ENCODE peak calls at places on chromosomes 1 and 21, in nine cellular contexts. I, E, P, Y, K, H, G, T and A are unnamed samples.

GRCh38 chr1:158025576-158026230 is 32.3 kb downstream of the KIRREL1 start:
- DNase-seq in I (no peak), E (no peak), P (no peak), Y (no peak), K (no peak), H (no peak), G (no peak), T (no peak), A (no peak)

GRCh38 chr21:40923361-40923760 is 76.4 kb upstream of the DSCAM start:
- DNase-seq in I (no peak), E (no peak), P (no peak), Y (no peak), K (no peak), H (no peak), G (no peak), T (no peak), A (no peak)

GRCh38 chr1:220748091-220748934 is at the start of gene MTARC2:
- DNase-seq in I (peak; percentile 91), E (no peak), P (peak; percentile 82), Y (peak; percentile 85), K (peak; percentile 90), H (peak; percentile 87), G (peak; percentile 94), T (peak; percentile 82), A (no peak)

GRCh38 chr1:27952147-27952546 is 7.6 kb upstream of the XKR8 start:
- DNase-seq in I (no peak), E (no peak), P (no peak), Y (no peak), K (no peak), H (no peak), G (no peak), T (no peak), A (no peak)

GRCh38 chr1:57674803-57675202 is 250.9 kb upstream of the DAB1 start:
- DNase-seq in I (no peak), E (no peak), P (no peak), Y (no peak), K (no peak), H (no peak), G (no peak), T (no peak), A (no peak)

GRCh38 chr1:197319631-197320030 is 51.6 kb downstream of the CRB1 start:
- DNase-seq in I (no peak), E (no peak), P (no peak), Y (no peak), K (no peak), H (no peak), G (no peak), T (no peak), A (peak; percentile 22)

GRCh38 chr21:42513985-42514882 is 582 bp downstream of the SLC37A1 start:
- DNase-seq in I (peak; percentile 88), E (peak; percentile 52), P (peak; percentile 64), Y (peak; percentile 22), K (peak; percentile 42), H (peak; percentile 82), G (peak; percentile 85), T (peak; percentile 21), A (peak; percentile 64)

GRCh38 chr1:41902125-41902524 is 16.6 kb downstream of the HIVEP3 start:
- DNase-seq in I (peak; percentile 30), E (no peak), P (no peak), Y (peak; percentile 83), K (no peak), H (no peak), G (no peak), T (peak; percentile 65), A (no peak)

GRCh38 chr21:35336534-35336933 is 287.4 kb upstream of the RUNX1 start:
- DNase-seq in I (no peak), E (no peak), P (no peak), Y (no peak), K (no peak), H (no peak), G (no peak), T (no peak), A (no peak)

GRCh38 chr1:60541831-60542532 is 468.4 kb upstream of the C1orf87 start:
- DNase-seq in I (no peak), E (no peak), P (no peak), Y (peak; percentile 75), K (no peak), H (no peak), G (no peak), T (no peak), A (no peak)
- H3K4me1 ChIP-seq in I (no peaks in the 10 kb centered on the region), E (no peaks in the 10 kb centered on the region), P (no peaks in the 10 kb centered on the region), Y (no peaks in the 10 kb centered on the region), K (no peaks in the 10 kb centered on the region), H (peaks cover 5% of the 10 kb centered on the region), G (no peaks in the 10 kb centered on the region), T (no peaks in the 10 kb centered on the region), A (no peaks in the 10 kb centered on the region)

DNA sequence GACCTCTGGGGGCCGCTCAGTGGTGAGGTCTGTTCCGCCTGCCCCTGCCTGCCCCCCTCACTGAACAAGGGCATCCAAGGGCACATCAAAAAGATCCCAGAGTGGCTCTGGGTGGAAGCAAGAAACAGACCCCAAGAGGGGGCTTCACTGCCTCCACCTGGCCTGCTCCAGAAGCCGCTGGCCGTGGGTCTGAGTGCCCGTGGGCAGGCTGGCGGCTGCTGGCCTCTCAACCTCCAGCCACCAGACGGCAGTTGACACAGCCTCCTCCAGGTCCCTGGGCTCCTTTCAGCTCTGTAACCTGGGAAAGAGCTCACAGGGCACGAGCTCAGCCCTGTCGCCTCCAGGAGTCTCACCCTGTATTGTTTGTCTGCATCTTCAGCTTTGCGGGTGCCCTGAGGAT is 56.3 kb downstream of the SLX9 start:
- DNase-seq in I (no peak), E (no peak), P (peak; percentile 7), Y (no peak), K (no peak), H (no peak), G (no peak), T (no peak), A (no peak)
- H3K27ac ChIP-seq in I (no peak overlapping the region), E (no peak overlapping the region), P (no peak overlapping the region), Y (no peak overlapping the region), K (peak overlapping the region; percentile 75), H (no peak overlapping the region), G (no peak overlapping the region), T (no peak overlapping the region), A (no peak overlapping the region)

GRCh38 chr21:31874817-31875216 is 2.0 kb downstream of the HUNK start:
- DNase-seq in I (peak; percentile 55), E (no peak), P (no peak), Y (no peak), K (no peak), H (no peak), G (peak; percentile 81), T (no peak), A (no peak)
- H3K4me3 ChIP-seq in I (peak overlapping the region; percentile 85), E (no peak overlapping the region), P (no peak overlapping the region), Y (no peak overlapping the region), K (no peak overlapping the region), H (no peak overlapping the region), G (no peak overlapping the region), T (no peak overlapping the region), A (no peak overlapping the region)

DNA sequence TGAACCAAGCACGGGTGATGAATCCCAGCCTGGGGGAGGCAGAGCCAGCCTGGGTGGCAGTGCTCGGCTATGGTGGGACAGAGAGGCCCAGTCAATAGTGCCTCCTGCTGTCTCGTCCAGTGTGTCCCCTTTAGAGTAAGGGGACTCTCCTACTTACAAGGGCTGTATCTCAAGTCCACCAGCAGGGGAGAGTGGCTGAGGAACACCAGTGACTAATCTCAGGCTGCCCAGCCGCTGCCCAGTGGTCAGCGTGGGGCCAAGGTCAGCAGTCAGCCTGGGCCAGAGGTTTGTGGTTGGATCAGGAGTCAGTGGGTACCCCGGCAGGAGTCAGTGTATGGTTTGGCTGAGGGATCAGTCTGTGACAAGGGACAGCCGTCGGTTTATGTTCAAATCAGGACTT is 109.2 kb upstream of the RUNX3 start:
- DNase-seq in I (no peak), E (no peak), P (no peak), Y (no peak), K (no peak), H (peak; percentile 25), G (no peak), T (peak; percentile 16), A (no peak)
- H3K4me1 ChIP-seq in I (no peaks in the 10 kb centered on the region), E (peaks cover 6% of the 10 kb centered on the region), P (peaks cover 16% of the 10 kb centered on the region), Y (no peaks in the 10 kb centered on the region), K (no peaks in the 10 kb centered on the region), H (peaks cover 17% of the 10 kb centered on the region), G (no peaks in the 10 kb centered on the region), T (no peaks in the 10 kb centered on the region), A (peaks cover 38% of the 10 kb centered on the region)

GRCh38 chr1:201275266-201275666 is 8.0 kb upstream of the PKP1 start:
- DNase-seq in I (no peak), E (no peak), P (peak; percentile 76), Y (no peak), K (no peak), H (peak; percentile 90), G (no peak), T (peak; percentile 91), A (no peak)
- H3K27ac ChIP-seq in I (no peak overlapping the region), E (no peak overlapping the region), P (no peak overlapping the region), Y (no peak overlapping the region), K (no peak overlapping the region), H (no peak overlapping the region), G (no peak overlapping the region), T (peak overlapping the region; percentile 87), A (no peak overlapping the region)